ENCODE peak calls at places on chromosomes 11 and 22, in five cellular contexts. R, Z, W, C and B are unnamed samples.
A peak's percentile ranks its signal among the peaks of the same experiment; 100 is the strongest.

GRCh38 chr22:38923463-38924196 is 33.8 kb upstream of the APOBEC3A start:
- DNase-seq in R (peak; percentile 35), W (peak; percentile 44), Z (no peak), C (no peak), B (no peak)

GRCh38 chr22:21980547-21980946 is 2.0 kb downstream of the TOP3B start:
- DNase-seq in Z (no peak), W (no peak), R (no peak), C (no peak), B (no peak)

GRCh38 chr11:126318642-126319373 is 14.9 kb downstream of the DCPS start:
- DNase-seq in R (peak; percentile 94), W (no peak), C (no peak), Z (no peak), B (no peak)

GRCh38 chr11:128521697-128522062 is 65.7 kb downstream of the ETS1 start:
- DNase-seq in R (no peak), W (no peak), C (no peak), Z (no peak), B (no peak)

GRCh38 chr11:67119577-67120391 is 721 bp downstream of the KDM2A start:
- DNase-seq in R (no peak), W (peak; percentile 18), Z (no peak), C (no peak), B (no peak)

GRCh38 chr11:28117712-28118111 is 9.5 kb downstream of the METTL15 start:
- DNase-seq in R (no peak), C (no peak), W (no peak), Z (no peak), B (no peak)

GRCh38 chr11:43941257-43941879 is 1.1 kb upstream of the C11orf96 start:
- DNase-seq in C (no peak), Z (no peak), W (no peak), R (no peak), B (no peak)

GRCh38 chr22:42919199-42919598 is 62.1 kb upstream of the ARFGAP3 start:
- DNase-seq in R (no peak), W (no peak), C (no peak), Z (no peak), B (no peak)

GRCh38 chr22:35231585-35232084 is 25.7 kb upstream of the HMGXB4 start:
- DNase-seq in R (no peak), Z (peak; percentile 74), C (peak; percentile 72), W (peak; percentile 65), B (peak; percentile 73)

GRCh38 chr11:94175545-94175944 is 46.9 kb downstream of the PANX1 start:
- DNase-seq in C (no peak), Z (no peak), R (peak; percentile 76), W (no peak), B (no peak)